ENCODE peak calls at places on chromosomes 12 and 14, in five cellular contexts. One of them, this sample, is unnamed.

GRCh38 chr12:41905703-41906297 is 238.9 kb downstream of the GXYLT1 start:
- DNase-seq in T-helper 1 cell: no peak
- DNase-seq in heart left ventricle: no peak
- DNase-seq in WTC11: no peak
- DNase-seq in A549: no peak
- DNase-seq in this sample: no peak

GRCh38 chr14:51354846-51355245 is 114.8 kb downstream of the TMX1 start:
- DNase-seq in T-helper 1 cell: no peak
- DNase-seq in heart left ventricle: no peak
- DNase-seq in WTC11: no peak
- DNase-seq in A549: no peak
- DNase-seq in this sample: no peak

GRCh38 chr12:113271853-113272561 is 50.7 kb downstream of the TPCN1 start:
- DNase-seq in T-helper 1 cell: no peak
- DNase-seq in heart left ventricle: peak; percentile 86
- DNase-seq in WTC11: no peak
- DNase-seq in A549: no peak
- DNase-seq in this sample: no peak

GRCh38 chr14:45664668-45665356 is 411.8 kb upstream of the MIS18BP1 start:
- DNase-seq in T-helper 1 cell: no peak
- DNase-seq in heart left ventricle: no peak
- DNase-seq in WTC11: peak; percentile 59
- DNase-seq in A549: no peak
- DNase-seq in this sample: no peak

GRCh38 chr14:104263671-104264358 is 125.4 kb downstream of the KIF26A start:
- DNase-seq in T-helper 1 cell: no peak
- DNase-seq in heart left ventricle: no peak
- DNase-seq in WTC11: peak; percentile 8
- DNase-seq in A549: no peak
- DNase-seq in this sample: no peak

GRCh38 chr12:22709292-22709691 is 84.3 kb downstream of the ETNK1 start:
- DNase-seq in T-helper 1 cell: no peak
- DNase-seq in heart left ventricle: no peak
- DNase-seq in WTC11: no peak
- DNase-seq in A549: peak; percentile 44
- DNase-seq in this sample: no peak

GRCh38 chr12:52003016-52003550 is 3.7 kb upstream of the TAMALIN start:
- DNase-seq in T-helper 1 cell: no peak
- DNase-seq in heart left ventricle: no peak
- DNase-seq in WTC11: no peak
- DNase-seq in A549: no peak
- DNase-seq in this sample: no peak

GRCh38 chr14:68819260-68819691 is 26.4 kb upstream of the ZFP36L1 start:
- DNase-seq in T-helper 1 cell: no peak
- DNase-seq in heart left ventricle: peak; percentile 31
- DNase-seq in WTC11: peak; percentile 59
- DNase-seq in A549: no peak
- DNase-seq in this sample: no peak

GRCh38 chr14:35402323-35403084 is 2.0 kb downstream of the NFKBIA start:
- DNase-seq in T-helper 1 cell: no peak
- DNase-seq in heart left ventricle: no peak
- DNase-seq in WTC11: no peak
- DNase-seq in A549: no peak
- DNase-seq in this sample: no peak

GRCh38 chr14:35989736-35990135 is 163.6 kb downstream of the BRMS1L start:
- DNase-seq in T-helper 1 cell: no peak
- DNase-seq in heart left ventricle: no peak
- DNase-seq in WTC11: no peak
- DNase-seq in A549: no peak
- DNase-seq in this sample: no peak

GRCh38 chr12:52428121-52428520 is 6.0 kb downstream of the KRT75 start:
- DNase-seq in T-helper 1 cell: no peak
- DNase-seq in heart left ventricle: no peak
- DNase-seq in WTC11: peak; percentile 25
- DNase-seq in A549: no peak
- DNase-seq in this sample: no peak

GRCh38 chr14:101234588-101234937 is 326.7 kb upstream of the DIO3 start:
- DNase-seq in T-helper 1 cell: no peak
- DNase-seq in heart left ventricle: no peak
- DNase-seq in WTC11: no peak
- DNase-seq in A549: no peak
- DNase-seq in this sample: no peak